ENCODE peak calls at places on chromosome 7, in five cellular contexts. L is glutamatergic neuron, S is psoas muscle, A is cardiac fibroblast, Y is thoracic aorta. P is an unnamed sample.

GRCh38 chr7:37964196-37964595 is 43.8 kb downstream of the EPDR1 start:
- DNase-seq in L (no peak), S (no peak), A (no peak), Y (no peak), P (no peak)

GRCh38 chr7:3043544-3044395 is at the start of gene CARD11:
- DNase-seq in L (no peak), S (no peak), A (no peak), Y (no peak), P (no peak)

GRCh38 chr7:33973235-33974015 is 68.1 kb downstream of the BMPER start:
- DNase-seq in L (no peak), S (no peak), A (no peak), Y (no peak), P (no peak)

GRCh38 chr7:151851782-151852181 is 25.1 kb downstream of the PRKAG2 start:
- DNase-seq in L (no peak), S (no peak), A (no peak), Y (no peak), P (no peak)

GRCh38 chr7:110804501-110804900 is 286.4 kb upstream of the LRRN3 start:
- DNase-seq in L (no peak), S (no peak), A (no peak), Y (no peak), P (no peak)

GRCh38 chr7:24572421-24573007 is 738 bp upstream of the PALS2 start:
- DNase-seq in L (peak; percentile 20), S (peak; percentile 42), A (peak; percentile 45), Y (peak; percentile 11), P (peak; percentile 87)

GRCh38 chr7:28483868-28484267 is 71.5 kb downstream of the CREB5 start:
- DNase-seq in L (no peak), S (no peak), A (peak; percentile 45), Y (no peak), P (no peak)

GRCh38 chr7:64807731-64808365 is 13.6 kb downstream of the ZNF138 start:
- DNase-seq in L (no peak), S (no peak), A (no peak), Y (no peak), P (no peak)

GRCh38 chr7:30845426-30846135 is 66.1 kb upstream of the AQP1 start:
- DNase-seq in L (peak; percentile 65), S (peak; percentile 48), A (peak; percentile 30), Y (no peak), P (peak; percentile 83)

GRCh38 chr7:40655426-40655825 is 520.6 kb downstream of the SUGCT start:
- DNase-seq in L (no peak), S (no peak), A (no peak), Y (no peak), P (no peak)

GRCh38 chr7:84412161-84412969 is 217.8 kb upstream of the SEMA3A start:
- DNase-seq in L (no peak), S (no peak), A (peak; percentile 96), Y (no peak), P (peak; percentile 48)

GRCh38 chr7:32218741-32219283 is 148.6 kb upstream of the PDE1C start:
- DNase-seq in L (no peak), S (no peak), A (no peak), Y (no peak), P (peak; percentile 71)

GRCh38 chr7:137717811-137718271 is 128.9 kb downstream of the DGKI start:
- DNase-seq in L (no peak), S (no peak), A (peak; percentile 97), Y (no peak), P (no peak)

GRCh38 chr7:34677491-34677890 is 19.5 kb downstream of the NPSR1 start:
- DNase-seq in L (no peak), S (no peak), A (no peak), Y (no peak), P (no peak)

GRCh38 chr7:47285860-47286491 is 295.9 kb downstream of the TNS3 start:
- DNase-seq in L (no peak), S (no peak), A (no peak), Y (no peak), P (no peak)

GRCh38 chr7:42945821-42946615 is 13.8 kb downstream of the MRPL32 start:
- DNase-seq in L (no peak), S (no peak), A (no peak), Y (no peak), P (no peak)

GRCh38 chr7:24608504-24608903 is 35.3 kb downstream of the PALS2 start:
- DNase-seq in L (no peak), S (no peak), A (no peak), Y (no peak), P (no peak)

GRCh38 chr7:75729851-75730274 is 8.9 kb downstream of the HIP1 start:
- DNase-seq in L (no peak), S (no peak), A (no peak), Y (no peak), P (no peak)

GRCh38 chr7:155324012-155324917 is 26.6 kb downstream of the INSIG1 start:
- DNase-seq in L (no peak), S (no peak), A (no peak), Y (no peak), P (no peak)

GRCh38 chr7:22628112-22628511 is 98.9 kb upstream of the IL6 start:
- DNase-seq in L (no peak), S (no peak), A (no peak), Y (no peak), P (no peak)

GRCh38 chr7:146864644-146865043 is 748.0 kb downstream of the CNTNAP2 start:
- DNase-seq in L (no peak), S (no peak), A (no peak), Y (no peak), P (no peak)